ENCODE peak calls at places on chromosomes 1 and 21, in four cellular contexts. One of them, this sample, is unnamed.

GRCh38 chr1:151988405-151988851 is 5.2 kb downstream of the S100A10 start:
- DNase-seq in fibroblast of pulmonary artery: peak; percentile 85
- DNase-seq in aorta: no peak
- DNase-seq in HCT116: peak; percentile 82
- DNase-seq in this sample: peak; percentile 99

GRCh38 chr1:15852036-15852827 is 4.7 kb downstream of the SPEN start:
- DNase-seq in fibroblast of pulmonary artery: no peak
- DNase-seq in HCT116: no peak
- DNase-seq in aorta: no peak
- DNase-seq in this sample: no peak

GRCh38 chr1:167715653-167716302 is 6.0 kb upstream of the MPZL1 start:
- DNase-seq in fibroblast of pulmonary artery: no peak
- DNase-seq in aorta: no peak
- DNase-seq in HCT116: no peak
- DNase-seq in this sample: no peak

GRCh38 chr1:84688461-84689061 is 1.7 kb downstream of the SSX2IP start:
- DNase-seq in HCT116: no peak
- DNase-seq in fibroblast of pulmonary artery: peak; percentile 39
- DNase-seq in aorta: no peak
- DNase-seq in this sample: no peak

GRCh38 chr1:202576816-202577215 is 133.4 kb downstream of the SYT2 start:
- DNase-seq in HCT116: no peak
- DNase-seq in aorta: no peak
- DNase-seq in fibroblast of pulmonary artery: peak; percentile 91
- DNase-seq in this sample: peak; percentile 83

GRCh38 chr21:45839274-45839673 is 142.3 kb upstream of the COL6A1 start:
- DNase-seq in fibroblast of pulmonary artery: no peak
- DNase-seq in HCT116: no peak
- DNase-seq in aorta: no peak
- DNase-seq in this sample: no peak

GRCh38 chr1:104921552-104921951 is 1171.9 kb downstream of the AMY1C start:
- DNase-seq in aorta: no peak
- DNase-seq in HCT116: no peak
- DNase-seq in fibroblast of pulmonary artery: no peak
- DNase-seq in this sample: no peak

GRCh38 chr1:150613061-150613920 is 16.1 kb downstream of the ENSA start:
- DNase-seq in HCT116: peak; percentile 88
- DNase-seq in fibroblast of pulmonary artery: peak; percentile 98
- DNase-seq in aorta: no peak
- DNase-seq in this sample: peak; percentile 86

GRCh38 chr1:221724931-221725605 is 16.8 kb downstream of the DUSP10 start:
- DNase-seq in HCT116: no peak
- DNase-seq in aorta: no peak
- DNase-seq in fibroblast of pulmonary artery: peak; percentile 69
- DNase-seq in this sample: no peak

GRCh38 chr1:203025721-203026665 is at the start of gene PPFIA4:
- DNase-seq in HCT116: peak; percentile 46
- DNase-seq in aorta: peak; percentile 95
- DNase-seq in fibroblast of pulmonary artery: peak; percentile 84
- DNase-seq in this sample: peak; percentile 84

GRCh38 chr1:220797553-220797952 is 10.8 kb downstream of the MTARC1 start:
- DNase-seq in fibroblast of pulmonary artery: no peak
- DNase-seq in HCT116: no peak
- DNase-seq in aorta: no peak
- DNase-seq in this sample: peak; percentile 55

GRCh38 chr1:194102607-194103006 is 916.2 kb upstream of the B3GALT2 start:
- DNase-seq in aorta: no peak
- DNase-seq in fibroblast of pulmonary artery: no peak
- DNase-seq in HCT116: no peak
- DNase-seq in this sample: no peak

GRCh38 chr1:15702722-15703550 is 18.8 kb downstream of the PLEKHM2 start:
- DNase-seq in HCT116: no peak
- DNase-seq in aorta: peak; percentile 82
- DNase-seq in fibroblast of pulmonary artery: peak; percentile 40
- DNase-seq in this sample: peak; percentile 17

GRCh38 chr1:27491748-27492700 is 2.1 kb upstream of the WASF2 start:
- DNase-seq in aorta: peak; percentile 78
- DNase-seq in fibroblast of pulmonary artery: peak; percentile 51
- DNase-seq in HCT116: no peak
- DNase-seq in this sample: no peak

GRCh38 chr1:66617362-66617761 is 83.4 kb downstream of the SGIP1 start:
- DNase-seq in aorta: no peak
- DNase-seq in fibroblast of pulmonary artery: no peak
- DNase-seq in HCT116: no peak
- DNase-seq in this sample: no peak

GRCh38 chr1:30512922-30513265 is 210.5 kb downstream of the MATN1 start:
- DNase-seq in aorta: peak; percentile 51
- DNase-seq in fibroblast of pulmonary artery: no peak
- DNase-seq in HCT116: no peak
- DNase-seq in this sample: no peak

GRCh38 chr1:156488566-156489165 is 11.9 kb downstream of the MEF2D start:
- DNase-seq in aorta: no peak
- DNase-seq in HCT116: no peak
- DNase-seq in fibroblast of pulmonary artery: no peak
- DNase-seq in this sample: peak; percentile 58

GRCh38 chr1:205348559-205349477 is 7.9 kb downstream of the KLHDC8A start:
- DNase-seq in fibroblast of pulmonary artery: no peak
- DNase-seq in aorta: peak; percentile 33
- DNase-seq in HCT116: no peak
- DNase-seq in this sample: no peak

GRCh38 chr1:154812911-154813816 is 56.9 kb downstream of the KCNN3 start:
- DNase-seq in aorta: no peak
- DNase-seq in fibroblast of pulmonary artery: peak; percentile 53
- DNase-seq in HCT116: no peak
- DNase-seq in this sample: no peak

GRCh38 chr1:6209661-6210605 is 4.0 kb downstream of the RNF207 start:
- DNase-seq in fibroblast of pulmonary artery: no peak
- DNase-seq in aorta: no peak
- DNase-seq in HCT116: no peak
- DNase-seq in this sample: no peak

GRCh38 chr21:32253215-32253641 is 25.6 kb downstream of the MIS18A start:
- DNase-seq in fibroblast of pulmonary artery: peak; percentile 72
- DNase-seq in HCT116: no peak
- DNase-seq in aorta: peak; percentile 80
- DNase-seq in this sample: no peak

GRCh38 chr1:23557471-23558124 is 1.7 kb downstream of the ID3 start:
- DNase-seq in HCT116: no peak
- DNase-seq in aorta: no peak
- DNase-seq in fibroblast of pulmonary artery: peak; percentile 56
- DNase-seq in this sample: no peak

GRCh38 chr1:115764541-115764940 is 4.0 kb downstream of the CASQ2 start:
- DNase-seq in aorta: no peak
- DNase-seq in HCT116: peak; percentile 34
- DNase-seq in fibroblast of pulmonary artery: peak; percentile 42
- DNase-seq in this sample: peak; percentile 43

GRCh38 chr1:39485046-39485803 is 6.2 kb upstream of the BMP8A start:
- DNase-seq in fibroblast of pulmonary artery: no peak
- DNase-seq in HCT116: no peak
- DNase-seq in aorta: peak; percentile 72
- DNase-seq in this sample: no peak

GRCh38 chr1:119987112-119987511 is 82.3 kb downstream of the NOTCH2 start:
- DNase-seq in aorta: no peak
- DNase-seq in fibroblast of pulmonary artery: peak; percentile 92
- DNase-seq in HCT116: no peak
- DNase-seq in this sample: peak; percentile 7

GRCh38 chr1:189305279-189305678 is 1172.4 kb downstream of the BRINP3 start:
- DNase-seq in HCT116: no peak
- DNase-seq in aorta: no peak
- DNase-seq in fibroblast of pulmonary artery: no peak
- DNase-seq in this sample: no peak

GRCh38 chr1:224565186-224565585 is 50.9 kb upstream of the CNIH3 start:
- DNase-seq in aorta: no peak
- DNase-seq in HCT116: peak; percentile 71
- DNase-seq in fibroblast of pulmonary artery: peak; percentile 85
- DNase-seq in this sample: peak; percentile 90

GRCh38 chr1:79117376-79117775 is 110.8 kb upstream of the ADGRL4 start:
- DNase-seq in fibroblast of pulmonary artery: peak; percentile 76
- DNase-seq in aorta: no peak
- DNase-seq in HCT116: no peak
- DNase-seq in this sample: no peak

GRCh38 chr1:200979574-200980451 is 43.7 kb downstream of the KIF21B start:
- DNase-seq in HCT116: peak; percentile 12
- DNase-seq in fibroblast of pulmonary artery: peak; percentile 18
- DNase-seq in aorta: peak; percentile 78
- DNase-seq in this sample: peak; percentile 47

GRCh38 chr1:223540485-223541106 is 124.9 kb downstream of the CAPN8 start:
- DNase-seq in aorta: no peak
- DNase-seq in fibroblast of pulmonary artery: no peak
- DNase-seq in HCT116: no peak
- DNase-seq in this sample: no peak

GRCh38 chr1:173356211-173356762 is 120.8 kb upstream of the PRDX6 start:
- DNase-seq in HCT116: no peak
- DNase-seq in fibroblast of pulmonary artery: no peak
- DNase-seq in aorta: no peak
- DNase-seq in this sample: no peak

GRCh38 chr1:153573351-153573750 is 7.7 kb upstream of the S100A2 start:
- DNase-seq in fibroblast of pulmonary artery: peak; percentile 28
- DNase-seq in aorta: no peak
- DNase-seq in HCT116: no peak
- DNase-seq in this sample: no peak

GRCh38 chr1:181438013-181438412 is 45.3 kb upstream of the CACNA1E start:
- DNase-seq in aorta: no peak
- DNase-seq in HCT116: no peak
- DNase-seq in fibroblast of pulmonary artery: no peak
- DNase-seq in this sample: no peak

GRCh38 chr21:41712730-41713129 is 54.1 kb downstream of the RIPK4 start:
- DNase-seq in HCT116: no peak
- DNase-seq in fibroblast of pulmonary artery: no peak
- DNase-seq in aorta: no peak
- DNase-seq in this sample: no peak

This sample was measured in PC-9.